ENCODE peak calls at places on chromosomes 16 and 17, in seven cellular contexts. One of them, this sample, is unnamed.

GRCh38 chr16:1572664-1573063 is 39.2 kb downstream of the TMEM204 start:
- DNase-seq in upper lobe of left lung: no peak
- DNase-seq in hepatocyte: no peak
- DNase-seq in lower leg skin: no peak
- DNase-seq in MM.1S: no peak
- DNase-seq in ovary: no peak
- DNase-seq in endothelial cell of umbilical vein: no peak
- DNase-seq in this sample: no peak

GRCh38 chr16:6967796-6968195 is 364.8 kb upstream of the RBFOX1 start:
- DNase-seq in upper lobe of left lung: no peak
- DNase-seq in hepatocyte: no peak
- DNase-seq in lower leg skin: no peak
- DNase-seq in MM.1S: no peak
- DNase-seq in ovary: no peak
- DNase-seq in endothelial cell of umbilical vein: no peak
- DNase-seq in this sample: no peak

GRCh38 chr16:80369559-80369958 is 171.2 kb upstream of the DYNLRB2 start:
- DNase-seq in upper lobe of left lung: no peak
- DNase-seq in hepatocyte: peak
- DNase-seq in lower leg skin: peak
- DNase-seq in MM.1S: peak
- DNase-seq in ovary: peak
- DNase-seq in endothelial cell of umbilical vein: peak
- DNase-seq in this sample: no peak

GRCh38 chr17:9883451-9883850 is 21.6 kb downstream of the RCVRN start:
- DNase-seq in upper lobe of left lung: no peak
- DNase-seq in hepatocyte: no peak
- DNase-seq in lower leg skin: no peak
- DNase-seq in MM.1S: no peak
- DNase-seq in ovary: no peak
- DNase-seq in endothelial cell of umbilical vein: no peak
- DNase-seq in this sample: no peak

GRCh38 chr17:28940675-28941074 is 10.6 kb downstream of the PHF12 start:
- DNase-seq in upper lobe of left lung: no peak
- DNase-seq in hepatocyte: no peak
- DNase-seq in lower leg skin: no peak
- DNase-seq in MM.1S: no peak
- DNase-seq in ovary: no peak
- DNase-seq in endothelial cell of umbilical vein: no peak
- DNase-seq in this sample: no peak

GRCh38 chr17:17164676-17165075 is 41.5 kb downstream of the PLD6 start:
- DNase-seq in upper lobe of left lung: no peak
- DNase-seq in hepatocyte: no peak
- DNase-seq in lower leg skin: no peak
- DNase-seq in MM.1S: no peak
- DNase-seq in ovary: no peak
- DNase-seq in endothelial cell of umbilical vein: no peak
- DNase-seq in this sample: no peak

GRCh38 chr16:25403852-25404251 is 146.2 kb upstream of the ZKSCAN2 start:
- DNase-seq in upper lobe of left lung: no peak
- DNase-seq in hepatocyte: no peak
- DNase-seq in lower leg skin: no peak
- DNase-seq in MM.1S: no peak
- DNase-seq in ovary: no peak
- DNase-seq in endothelial cell of umbilical vein: no peak
- DNase-seq in this sample: no peak

GRCh38 chr17:64781394-64781793 is 119.3 kb upstream of the SMURF2 start:
- DNase-seq in upper lobe of left lung: peak
- DNase-seq in hepatocyte: peak
- DNase-seq in lower leg skin: peak
- DNase-seq in MM.1S: peak
- DNase-seq in ovary: no peak
- DNase-seq in endothelial cell of umbilical vein: peak
- DNase-seq in this sample: no peak

GRCh38 chr16:55482056-55482455 is 3.1 kb downstream of the MMP2 start:
- DNase-seq in upper lobe of left lung: no peak
- DNase-seq in hepatocyte: no peak
- DNase-seq in lower leg skin: no peak
- DNase-seq in MM.1S: no peak
- DNase-seq in ovary: no peak
- DNase-seq in endothelial cell of umbilical vein: no peak
- DNase-seq in this sample: no peak

GRCh38 chr16:56191807-56192643 is 736 bp downstream of the GNAO1 start:
- DNase-seq in upper lobe of left lung: no peak
- DNase-seq in hepatocyte: peak
- DNase-seq in lower leg skin: no peak
- DNase-seq in MM.1S: no peak
- DNase-seq in ovary: peak
- DNase-seq in endothelial cell of umbilical vein: no peak
- DNase-seq in this sample: no peak

GRCh38 chr16:70703041-70703834 is 17.4 kb upstream of the MTSS2 start:
- DNase-seq in upper lobe of left lung: peak
- DNase-seq in hepatocyte: peak
- DNase-seq in lower leg skin: no peak
- DNase-seq in MM.1S: no peak
- DNase-seq in ovary: peak
- DNase-seq in endothelial cell of umbilical vein: no peak
- DNase-seq in this sample: no peak

GRCh38 chr17:15261063-15261817 is 3.9 kb downstream of the PMP22 start:
- DNase-seq in upper lobe of left lung: peak
- DNase-seq in hepatocyte: peak
- DNase-seq in lower leg skin: no peak
- DNase-seq in MM.1S: no peak
- DNase-seq in ovary: peak
- DNase-seq in endothelial cell of umbilical vein: peak
- DNase-seq in this sample: peak

GRCh38 chr16:88865310-88865709 is 1.1 kb downstream of the PABPN1L start:
- DNase-seq in upper lobe of left lung: peak
- DNase-seq in hepatocyte: no peak
- DNase-seq in lower leg skin: no peak
- DNase-seq in MM.1S: no peak
- DNase-seq in ovary: no peak
- DNase-seq in endothelial cell of umbilical vein: no peak
- DNase-seq in this sample: no peak

GRCh38 chr16:29198731-29199521 is 207.6 kb downstream of the NPIPB11 start:
- DNase-seq in upper lobe of left lung: peak
- DNase-seq in hepatocyte: no peak
- DNase-seq in lower leg skin: no peak
- DNase-seq in MM.1S: no peak
- DNase-seq in ovary: peak
- DNase-seq in endothelial cell of umbilical vein: no peak
- DNase-seq in this sample: peak

GRCh38 chr16:57071840-57072541 is 20.4 kb upstream of the CPNE2 start:
- DNase-seq in upper lobe of left lung: no peak
- DNase-seq in hepatocyte: no peak
- DNase-seq in lower leg skin: no peak
- DNase-seq in MM.1S: peak
- DNase-seq in ovary: no peak
- DNase-seq in endothelial cell of umbilical vein: peak
- DNase-seq in this sample: no peak

GRCh38 chr17:75487351-75488070 is 27.8 kb downstream of the CASKIN2 start:
- DNase-seq in upper lobe of left lung: no peak
- DNase-seq in hepatocyte: no peak
- DNase-seq in lower leg skin: no peak
- DNase-seq in MM.1S: no peak
- DNase-seq in ovary: no peak
- DNase-seq in endothelial cell of umbilical vein: no peak
- DNase-seq in this sample: no peak

DNA sequence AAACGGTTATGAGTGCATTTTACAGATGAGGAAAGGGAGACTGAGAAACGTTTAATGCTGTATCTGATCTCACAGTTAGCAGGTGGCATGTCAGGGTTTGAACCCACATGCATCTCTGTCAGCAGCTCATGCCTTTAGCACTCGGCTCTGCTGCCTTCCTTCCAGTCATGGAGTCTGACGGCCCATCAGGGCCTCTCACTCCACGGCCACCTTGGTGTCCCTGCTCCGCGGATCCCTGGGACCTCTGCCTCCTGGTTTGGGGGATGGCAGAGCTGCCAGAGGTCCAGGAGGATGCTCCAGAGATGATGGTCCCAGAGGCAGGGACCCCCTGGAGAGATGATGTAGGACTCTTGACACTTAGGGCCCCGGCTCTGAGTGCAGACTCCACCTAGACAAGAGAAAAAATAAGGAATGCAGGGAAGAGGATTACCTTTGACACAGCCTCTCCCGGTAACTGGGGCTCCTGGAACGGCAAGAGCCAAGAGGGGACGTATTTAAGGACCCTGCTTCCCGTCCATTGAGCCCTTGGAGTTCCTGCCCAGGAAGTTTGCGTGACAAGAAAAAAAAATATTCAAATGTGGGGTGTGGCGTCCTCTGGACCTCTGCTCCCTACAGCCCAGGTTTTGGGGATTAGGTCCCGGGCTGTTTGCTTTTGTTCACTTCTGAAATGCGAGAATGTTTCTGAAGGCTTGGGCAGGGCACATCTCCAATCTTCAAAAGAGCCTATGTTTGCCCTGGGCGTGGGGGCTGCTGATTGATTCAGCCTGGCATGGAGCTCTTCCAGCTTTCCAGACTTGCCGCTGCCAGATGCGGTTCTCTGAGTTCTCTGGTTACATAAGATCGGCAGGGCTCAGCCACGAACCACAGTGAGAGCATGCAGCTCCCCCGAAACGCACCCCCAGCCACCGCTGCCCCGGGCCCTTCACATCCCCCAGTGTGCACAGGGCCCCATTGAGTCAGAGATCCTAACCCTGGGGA is at the start of gene ALDH3A1:
- DNase-seq in upper lobe of left lung: no peak
- DNase-seq in hepatocyte: peak
- DNase-seq in lower leg skin: no peak
- DNase-seq in MM.1S: no peak
- DNase-seq in ovary: no peak
- DNase-seq in endothelial cell of umbilical vein: no peak
- DNase-seq in this sample: no peak
- TF ChIP-seq CTCF in upper lobe of left lung: no peak
- TF ChIP-seq CTCF in hepatocyte: no peak
- TF ChIP-seq CTCF in lower leg skin: no peak
- TF ChIP-seq CTCF in MM.1S: no peak
- TF ChIP-seq CTCF in ovary: no peak
- TF ChIP-seq CTCF in endothelial cell of umbilical vein: no peak
- TF ChIP-seq CTCF in this sample: no peak

DNA sequence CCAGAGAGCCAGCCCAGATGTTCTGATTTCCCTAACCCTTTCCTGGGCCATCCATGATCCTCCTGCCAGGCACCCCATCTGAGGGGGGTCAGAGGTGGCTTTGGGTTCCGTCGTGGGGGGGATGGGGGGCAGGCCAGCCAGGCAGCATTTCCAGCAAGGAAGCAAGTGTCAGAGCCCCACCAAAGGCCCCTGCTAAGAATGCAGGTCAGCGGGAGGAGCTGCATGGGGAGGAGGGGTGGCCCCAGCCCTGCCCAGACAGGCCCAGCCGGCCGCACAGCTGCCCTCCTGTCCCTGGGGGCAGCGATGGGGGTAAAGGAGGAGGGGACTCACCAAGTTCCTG is 2.3 kb upstream of the SCRN2 start:
- DNase-seq in upper lobe of left lung: no peak
- DNase-seq in hepatocyte: no peak
- DNase-seq in lower leg skin: no peak
- DNase-seq in MM.1S: no peak
- DNase-seq in ovary: no peak
- DNase-seq in endothelial cell of umbilical vein: no peak
- DNase-seq in this sample: no peak
- TF ChIP-seq CTCF in upper lobe of left lung: no peak
- TF ChIP-seq CTCF in hepatocyte: no peak
- TF ChIP-seq CTCF in lower leg skin: no peak
- TF ChIP-seq CTCF in MM.1S: no peak
- TF ChIP-seq CTCF in ovary: no peak
- TF ChIP-seq CTCF in endothelial cell of umbilical vein: no peak
- TF ChIP-seq CTCF in this sample: no peak

GRCh38 chr17:44630703-44631102 is 25.6 kb upstream of the MEIOC start:
- DNase-seq in upper lobe of left lung: no peak
- DNase-seq in hepatocyte: no peak
- DNase-seq in lower leg skin: no peak
- DNase-seq in MM.1S: no peak
- DNase-seq in ovary: no peak
- DNase-seq in endothelial cell of umbilical vein: no peak
- DNase-seq in this sample: no peak

GRCh38 chr17:44633998-44634397 is 22.3 kb upstream of the MEIOC start:
- DNase-seq in upper lobe of left lung: no peak
- DNase-seq in hepatocyte: no peak
- DNase-seq in lower leg skin: no peak
- DNase-seq in MM.1S: no peak
- DNase-seq in ovary: no peak
- DNase-seq in endothelial cell of umbilical vein: no peak
- DNase-seq in this sample: no peak

GRCh38 chr17:44637066-44637465 is 19.2 kb upstream of the MEIOC start:
- DNase-seq in upper lobe of left lung: no peak
- DNase-seq in hepatocyte: no peak
- DNase-seq in lower leg skin: no peak
- DNase-seq in MM.1S: no peak
- DNase-seq in ovary: no peak
- DNase-seq in endothelial cell of umbilical vein: no peak
- DNase-seq in this sample: no peak

DNA sequence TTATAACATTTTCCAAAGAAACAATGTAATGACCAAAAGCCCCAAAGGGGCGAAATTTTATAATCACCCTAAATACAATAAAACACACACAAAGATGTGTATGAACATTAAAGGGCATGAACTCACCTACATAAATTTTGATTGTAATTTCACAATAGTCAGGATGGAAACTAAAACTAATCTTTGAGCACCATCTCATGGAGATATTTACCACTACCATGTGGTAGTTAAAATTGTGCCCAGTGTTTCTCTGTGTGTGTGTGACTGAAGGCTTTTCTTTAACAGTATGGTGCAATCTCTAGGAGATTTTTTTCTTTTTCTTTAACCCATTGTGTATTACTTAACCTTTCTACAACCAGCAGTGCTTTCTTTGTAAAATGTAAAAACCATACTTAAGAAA is 19.7 kb upstream of the MEIOC start:
- DNase-seq in upper lobe of left lung: no peak
- DNase-seq in hepatocyte: peak
- DNase-seq in lower leg skin: no peak
- DNase-seq in MM.1S: peak
- DNase-seq in ovary: no peak
- DNase-seq in endothelial cell of umbilical vein: peak
- DNase-seq in this sample: no peak
- TF ChIP-seq CTCF in upper lobe of left lung: peak
- TF ChIP-seq CTCF in hepatocyte: peak
- TF ChIP-seq CTCF in lower leg skin: no peak
- TF ChIP-seq CTCF in MM.1S: peak
- TF ChIP-seq CTCF in ovary: no peak
- TF ChIP-seq CTCF in endothelial cell of umbilical vein: no peak
- TF ChIP-seq CTCF in this sample: peak

DNA sequence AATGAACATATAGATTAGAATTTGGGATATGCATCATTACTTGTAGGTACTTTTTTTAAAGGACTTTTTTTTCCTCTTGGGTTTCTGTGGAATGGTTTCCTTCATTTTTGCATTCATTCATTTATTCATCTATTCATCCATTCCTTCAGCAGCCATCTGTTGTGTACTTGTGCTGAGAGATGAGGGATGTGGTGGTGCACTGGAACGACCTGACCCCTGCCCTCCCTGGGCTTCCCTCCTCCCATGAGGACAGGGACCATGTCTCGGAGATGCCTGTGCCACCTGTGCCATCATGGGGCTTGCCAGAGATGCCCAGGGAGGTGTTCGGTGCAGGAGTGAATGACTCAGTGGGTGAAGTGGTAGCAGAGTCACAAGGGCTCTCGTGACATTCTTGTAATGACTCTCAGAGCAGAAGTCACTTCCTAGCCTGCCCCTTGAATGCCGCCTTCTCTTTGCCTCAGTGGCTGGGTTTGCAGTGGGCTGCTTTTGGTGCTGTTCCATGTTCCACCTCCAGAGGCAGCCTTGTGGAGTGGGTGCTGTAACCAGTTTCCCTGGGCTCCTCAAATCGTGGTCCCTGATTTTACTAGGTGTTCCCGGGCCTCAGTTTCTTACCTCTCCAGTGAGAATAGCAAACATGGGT is 43.9 kb downstream of the CLEC16A start:
- DNase-seq in upper lobe of left lung: no peak
- DNase-seq in hepatocyte: no peak
- DNase-seq in lower leg skin: no peak
- DNase-seq in MM.1S: no peak
- DNase-seq in ovary: no peak
- DNase-seq in endothelial cell of umbilical vein: no peak
- DNase-seq in this sample: no peak
- TF ChIP-seq CTCF in upper lobe of left lung: peak
- TF ChIP-seq CTCF in hepatocyte: peak
- TF ChIP-seq CTCF in lower leg skin: no peak
- TF ChIP-seq CTCF in MM.1S: peak
- TF ChIP-seq CTCF in ovary: no peak
- TF ChIP-seq CTCF in endothelial cell of umbilical vein: peak
- TF ChIP-seq CTCF in this sample: peak